ENCODE peak calls at places on chromosomes 1 and 21, in nine cellular contexts. One of them, this sample, is unnamed.

GRCh38 chr1:1162597-1163537 is 10.8 kb upstream of the TTLL10 start:
- DNase-seq in esophagus muscularis mucosa: no peak
- DNase-seq in K562: no peak
- DNase-seq in stomach: peak; percentile 95
- DNase-seq in A549: no peak
- DNase-seq in SK-N-SH: no peak
- DNase-seq in suprapubic skin: no peak
- DNase-seq in transverse colon: peak; percentile 92
- DNase-seq in sigmoid colon: no peak
- DNase-seq in this sample: no peak

GRCh38 chr1:40638097-40639036 is 27.1 kb downstream of the RIMS3 start:
- DNase-seq in K562: peak; percentile 44
- DNase-seq in suprapubic skin: no peak
- DNase-seq in transverse colon: no peak
- DNase-seq in sigmoid colon: peak; percentile 49
- DNase-seq in stomach: no peak
- DNase-seq in A549: no peak
- DNase-seq in esophagus muscularis mucosa: no peak
- DNase-seq in SK-N-SH: no peak
- DNase-seq in this sample: no peak

GRCh38 chr1:145983959-145984830 is 12.2 kb downstream of the TXNIP start:
- DNase-seq in transverse colon: peak; percentile 73
- DNase-seq in K562: no peak
- DNase-seq in esophagus muscularis mucosa: no peak
- DNase-seq in sigmoid colon: peak; percentile 55
- DNase-seq in SK-N-SH: no peak
- DNase-seq in suprapubic skin: no peak
- DNase-seq in stomach: peak; percentile 14
- DNase-seq in A549: no peak
- DNase-seq in this sample: no peak

GRCh38 chr1:230682274-230682673 is 31.6 kb downstream of the AGT start:
- DNase-seq in SK-N-SH: no peak
- DNase-seq in sigmoid colon: no peak
- DNase-seq in K562: peak; percentile 35
- DNase-seq in transverse colon: no peak
- DNase-seq in stomach: no peak
- DNase-seq in suprapubic skin: no peak
- DNase-seq in esophagus muscularis mucosa: no peak
- DNase-seq in A549: no peak
- DNase-seq in this sample: no peak

GRCh38 chr1:216183007-216183406 is 240.2 kb downstream of the USH2A start:
- DNase-seq in suprapubic skin: no peak
- DNase-seq in transverse colon: no peak
- DNase-seq in stomach: no peak
- DNase-seq in A549: no peak
- DNase-seq in K562: no peak
- DNase-seq in esophagus muscularis mucosa: no peak
- DNase-seq in SK-N-SH: no peak
- DNase-seq in sigmoid colon: no peak
- DNase-seq in this sample: no peak

GRCh38 chr21:37373539-37373938 is 7.0 kb downstream of the DYRK1A start:
- DNase-seq in transverse colon: no peak
- DNase-seq in A549: no peak
- DNase-seq in sigmoid colon: no peak
- DNase-seq in SK-N-SH: no peak
- DNase-seq in esophagus muscularis mucosa: no peak
- DNase-seq in stomach: no peak
- DNase-seq in K562: no peak
- DNase-seq in suprapubic skin: no peak
- DNase-seq in this sample: no peak

GRCh38 chr1:92480813-92481597 is 5.7 kb downstream of the GFI1 start:
- DNase-seq in transverse colon: no peak
- DNase-seq in SK-N-SH: peak; percentile 55
- DNase-seq in K562: no peak
- DNase-seq in suprapubic skin: no peak
- DNase-seq in stomach: no peak
- DNase-seq in esophagus muscularis mucosa: no peak
- DNase-seq in sigmoid colon: no peak
- DNase-seq in A549: no peak
- DNase-seq in this sample: no peak

GRCh38 chr1:223260712-223261111 is 103.3 kb downstream of the SUSD4 start:
- DNase-seq in SK-N-SH: no peak
- DNase-seq in K562: no peak
- DNase-seq in suprapubic skin: no peak
- DNase-seq in transverse colon: no peak
- DNase-seq in sigmoid colon: no peak
- DNase-seq in A549: no peak
- DNase-seq in esophagus muscularis mucosa: peak; percentile 70
- DNase-seq in stomach: no peak
- DNase-seq in this sample: no peak

GRCh38 chr1:224432672-224433040 is 1.9 kb downstream of the WDR26 start:
- DNase-seq in suprapubic skin: no peak
- DNase-seq in K562: peak; percentile 62
- DNase-seq in transverse colon: no peak
- DNase-seq in sigmoid colon: no peak
- DNase-seq in A549: no peak
- DNase-seq in esophagus muscularis mucosa: no peak
- DNase-seq in SK-N-SH: peak; percentile 31
- DNase-seq in stomach: no peak
- DNase-seq in this sample: no peak

GRCh38 chr1:38271116-38271633 is 224.6 kb upstream of the POU3F1 start:
- DNase-seq in transverse colon: no peak
- DNase-seq in stomach: no peak
- DNase-seq in SK-N-SH: no peak
- DNase-seq in suprapubic skin: no peak
- DNase-seq in sigmoid colon: peak; percentile 57
- DNase-seq in A549: no peak
- DNase-seq in K562: no peak
- DNase-seq in esophagus muscularis mucosa: no peak
- DNase-seq in this sample: no peak

GRCh38 chr1:237888143-237888542 is 2.6 kb downstream of the ZP4 start:
- DNase-seq in K562: no peak
- DNase-seq in sigmoid colon: no peak
- DNase-seq in A549: no peak
- DNase-seq in SK-N-SH: no peak
- DNase-seq in transverse colon: no peak
- DNase-seq in stomach: no peak
- DNase-seq in suprapubic skin: no peak
- DNase-seq in esophagus muscularis mucosa: no peak
- DNase-seq in this sample: no peak

GRCh38 chr1:243332440-243332839 is 76.6 kb downstream of the SDCCAG8 start:
- DNase-seq in esophagus muscularis mucosa: no peak
- DNase-seq in suprapubic skin: no peak
- DNase-seq in SK-N-SH: no peak
- DNase-seq in sigmoid colon: no peak
- DNase-seq in A549: no peak
- DNase-seq in K562: no peak
- DNase-seq in stomach: no peak
- DNase-seq in transverse colon: no peak
- DNase-seq in this sample: no peak

GRCh38 chr1:66339944-66340343 is 194.0 kb upstream of the SGIP1 start:
- DNase-seq in K562: no peak
- DNase-seq in suprapubic skin: no peak
- DNase-seq in A549: no peak
- DNase-seq in sigmoid colon: no peak
- DNase-seq in transverse colon: no peak
- DNase-seq in SK-N-SH: no peak
- DNase-seq in esophagus muscularis mucosa: no peak
- DNase-seq in stomach: no peak
- DNase-seq in this sample: no peak

GRCh38 chr1:179821524-179821923 is 56.1 kb downstream of the TOR1AIP2 start:
- DNase-seq in A549: no peak
- DNase-seq in sigmoid colon: peak; percentile 30
- DNase-seq in suprapubic skin: peak; percentile 35
- DNase-seq in transverse colon: no peak
- DNase-seq in esophagus muscularis mucosa: no peak
- DNase-seq in K562: no peak
- DNase-seq in stomach: no peak
- DNase-seq in SK-N-SH: no peak
- DNase-seq in this sample: no peak

GRCh38 chr1:191624044-191624443 is 534.2 kb upstream of the RGS18 start:
- DNase-seq in K562: no peak
- DNase-seq in SK-N-SH: no peak
- DNase-seq in sigmoid colon: no peak
- DNase-seq in A549: no peak
- DNase-seq in suprapubic skin: no peak
- DNase-seq in esophagus muscularis mucosa: no peak
- DNase-seq in transverse colon: no peak
- DNase-seq in stomach: no peak
- DNase-seq in this sample: no peak
- TF ChIP-seq CTCF in K562: no peak
- TF ChIP-seq CTCF in SK-N-SH: no peak
- TF ChIP-seq CTCF in sigmoid colon: no peak
- TF ChIP-seq CTCF in A549: no peak
- TF ChIP-seq CTCF in suprapubic skin: no peak
- TF ChIP-seq CTCF in esophagus muscularis mucosa: no peak
- TF ChIP-seq CTCF in transverse colon: no peak
- TF ChIP-seq CTCF in stomach: no peak
- TF ChIP-seq CTCF in this sample: no peak

GRCh38 chr1:245485996-245486395 is 331.2 kb downstream of the KIF26B start:
- DNase-seq in SK-N-SH: no peak
- DNase-seq in suprapubic skin: no peak
- DNase-seq in A549: no peak
- DNase-seq in sigmoid colon: no peak
- DNase-seq in stomach: no peak
- DNase-seq in transverse colon: no peak
- DNase-seq in K562: no peak
- DNase-seq in esophagus muscularis mucosa: no peak
- DNase-seq in this sample: no peak
- TF ChIP-seq EP300 in SK-N-SH: no peak
- TF ChIP-seq EP300 in suprapubic skin: no peak
- TF ChIP-seq EP300 in A549: no peak
- TF ChIP-seq EP300 in sigmoid colon: no peak
- TF ChIP-seq EP300 in stomach: no peak
- TF ChIP-seq EP300 in transverse colon: no peak
- TF ChIP-seq EP300 in K562: no peak
- TF ChIP-seq EP300 in esophagus muscularis mucosa: no peak
- TF ChIP-seq EP300 in this sample: no peak

DNA sequence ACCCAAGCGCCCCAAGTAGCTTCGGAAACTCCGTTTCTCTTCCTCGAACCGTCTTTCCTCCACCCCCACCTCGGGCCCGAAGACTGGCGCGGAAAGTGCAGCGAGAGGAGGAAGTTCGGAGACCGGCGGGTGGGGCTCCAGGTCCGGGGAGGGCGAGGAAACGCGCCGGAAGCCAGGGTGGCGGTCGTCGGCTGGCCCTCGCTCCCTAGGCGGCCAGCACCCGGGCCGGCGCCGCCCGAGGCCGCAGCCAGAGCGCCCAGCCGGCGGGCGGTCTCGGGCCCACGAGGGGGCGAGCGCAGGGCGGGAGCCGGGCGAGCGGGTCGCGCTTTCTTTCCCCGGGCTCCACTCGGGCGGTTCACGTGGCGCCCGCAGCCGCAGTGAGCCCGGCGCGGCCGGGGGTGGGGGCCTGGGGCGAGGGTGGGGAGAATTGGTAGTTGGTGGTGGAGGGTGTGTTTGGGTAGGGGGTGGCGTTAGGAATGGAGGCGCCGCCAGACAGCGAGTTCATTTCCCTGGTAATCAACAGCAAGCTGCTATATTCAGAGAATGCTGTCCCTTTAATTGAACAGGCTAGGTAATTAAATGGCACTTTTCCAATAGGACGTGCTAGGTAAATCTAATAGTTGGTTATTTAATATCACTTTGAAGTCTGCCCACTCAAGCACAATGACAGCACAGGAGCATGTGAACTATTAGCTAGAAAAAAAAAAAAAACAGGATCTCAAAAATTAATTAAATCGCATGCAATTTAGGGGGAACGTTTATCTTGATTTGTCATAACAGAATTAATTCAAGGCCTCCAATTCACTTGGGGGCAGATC is 6.7 kb downstream of the LMO4 start:
- DNase-seq in A549: no peak
- DNase-seq in esophagus muscularis mucosa: no peak
- DNase-seq in sigmoid colon: peak; percentile 81
- DNase-seq in SK-N-SH: peak; percentile 84
- DNase-seq in stomach: peak; percentile 76
- DNase-seq in K562: peak; percentile 77
- DNase-seq in suprapubic skin: peak; percentile 86
- DNase-seq in transverse colon: peak; percentile 87
- DNase-seq in this sample: peak; percentile 58
- TF ChIP-seq CTCF in A549: peak; percentile 22
- TF ChIP-seq CTCF in esophagus muscularis mucosa: peak; percentile 51
- TF ChIP-seq CTCF in sigmoid colon: no peak
- TF ChIP-seq CTCF in SK-N-SH: peak; percentile 31
- TF ChIP-seq CTCF in stomach: no peak
- TF ChIP-seq CTCF in K562: peak; percentile 20
- TF ChIP-seq CTCF in suprapubic skin: peak; percentile 41
- TF ChIP-seq CTCF in transverse colon: no peak
- TF ChIP-seq CTCF in this sample: no peak

GRCh38 chr1:182102042-182102416 is 40.5 kb upstream of the ZNF648 start:
- DNase-seq in transverse colon: no peak
- DNase-seq in K562: no peak
- DNase-seq in suprapubic skin: no peak
- DNase-seq in A549: no peak
- DNase-seq in sigmoid colon: no peak
- DNase-seq in esophagus muscularis mucosa: peak; percentile 8
- DNase-seq in SK-N-SH: no peak
- DNase-seq in stomach: no peak
- DNase-seq in this sample: no peak

GRCh38 chr1:182109780-182110179 is 48.3 kb upstream of the ZNF648 start:
- DNase-seq in K562: no peak
- DNase-seq in stomach: no peak
- DNase-seq in suprapubic skin: no peak
- DNase-seq in transverse colon: no peak
- DNase-seq in esophagus muscularis mucosa: no peak
- DNase-seq in SK-N-SH: no peak
- DNase-seq in A549: no peak
- DNase-seq in sigmoid colon: no peak
- DNase-seq in this sample: no peak

GRCh38 chr1:182111496-182111895 is 50.0 kb upstream of the ZNF648 start:
- DNase-seq in A549: no peak
- DNase-seq in SK-N-SH: no peak
- DNase-seq in stomach: peak; percentile 93
- DNase-seq in suprapubic skin: no peak
- DNase-seq in esophagus muscularis mucosa: no peak
- DNase-seq in K562: no peak
- DNase-seq in transverse colon: peak; percentile 48
- DNase-seq in sigmoid colon: no peak
- DNase-seq in this sample: no peak

GRCh38 chr1:182110635-182111034 is 49.1 kb upstream of the ZNF648 start:
- DNase-seq in K562: no peak
- DNase-seq in sigmoid colon: no peak
- DNase-seq in esophagus muscularis mucosa: no peak
- DNase-seq in SK-N-SH: no peak
- DNase-seq in transverse colon: no peak
- DNase-seq in stomach: no peak
- DNase-seq in suprapubic skin: no peak
- DNase-seq in A549: no peak
- DNase-seq in this sample: no peak

DNA sequence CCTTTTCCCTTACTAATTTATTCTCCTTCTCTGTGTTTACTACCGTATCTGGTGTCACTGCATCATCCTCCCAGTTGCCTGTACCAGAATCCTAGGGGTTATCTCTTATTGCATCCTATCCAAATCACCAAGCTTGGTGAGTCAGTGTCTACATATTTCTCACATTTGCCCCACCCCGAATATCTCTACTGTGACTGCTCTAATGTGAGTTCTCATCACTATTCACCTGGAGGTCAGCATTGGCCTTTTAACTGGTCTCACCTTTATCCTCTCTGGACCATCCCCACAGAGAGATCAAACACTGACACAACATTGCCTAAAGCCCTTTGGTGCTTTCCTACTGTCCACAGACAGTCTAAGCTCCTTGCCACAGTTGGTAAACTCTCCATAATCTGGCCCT is 45.7 kb upstream of the ZNF648 start:
- DNase-seq in suprapubic skin: no peak
- DNase-seq in esophagus muscularis mucosa: peak; percentile 7
- DNase-seq in K562: no peak
- DNase-seq in A549: peak; percentile 14
- DNase-seq in stomach: no peak
- DNase-seq in sigmoid colon: no peak
- DNase-seq in transverse colon: no peak
- DNase-seq in SK-N-SH: no peak
- DNase-seq in this sample: no peak
- TF ChIP-seq EP300 in suprapubic skin: no peak
- TF ChIP-seq EP300 in esophagus muscularis mucosa: no peak
- TF ChIP-seq EP300 in K562: no peak
- TF ChIP-seq EP300 in A549: no peak
- TF ChIP-seq EP300 in stomach: no peak
- TF ChIP-seq EP300 in sigmoid colon: no peak
- TF ChIP-seq EP300 in transverse colon: no peak
- TF ChIP-seq EP300 in SK-N-SH: no peak
- TF ChIP-seq EP300 in this sample: no peak